ENCODE peak calls at places on chromosomes 1 and 21, in nine cellular contexts. B is neural progenitor cell, E is PC-9, I is endothelial cell of umbilical vein, H is IMR-90, D is GM23248, C is HCT116, M is GM23338, N is K562. U is an unnamed sample.

GRCh38 chr1:9375912-9376311 is 83.2 kb downstream of the SPSB1 start:
- DNase-seq in D (no peak), I (no peak), C (no peak), N (no peak), H (no peak), B (no peak), M (no peak), E (no peak), U (no peak)

GRCh38 chr1:172320723-172321122 is 99.8 kb upstream of the C1orf105 start:
- DNase-seq in N (no peak), C (no peak), M (no peak), I (peak; percentile 77), E (no peak), B (no peak), D (peak; percentile 66), H (peak; percentile 64), U (no peak)

GRCh38 chr21:33654412-33654811 is 12.1 kb downstream of the ITSN1 start:
- DNase-seq in N (no peak), C (no peak), M (no peak), H (no peak), E (no peak), B (no peak), D (no peak), I (no peak), U (no peak)

GRCh38 chr1:234538930-234539649 is 60.1 kb upstream of the TARBP1 start:
- DNase-seq in M (no peak), H (no peak), I (no peak), N (no peak), B (no peak), C (no peak), E (no peak), D (no peak), U (peak; percentile 87)

GRCh38 chr1:10424034-10424433 is 6.2 kb upstream of the CENPS start:
- DNase-seq in B (no peak), C (no peak), H (peak; percentile 65), D (peak; percentile 84), E (no peak), M (no peak), N (no peak), I (no peak), U (no peak)

GRCh38 chr1:29683472-29683871 is 447.1 kb downstream of the PTPRU start:
- DNase-seq in D (no peak), I (no peak), C (no peak), N (no peak), E (no peak), H (no peak), M (no peak), B (no peak), U (no peak)

GRCh38 chr1:30384286-30385245 is 338.8 kb downstream of the MATN1 start:
- DNase-seq in M (no peak), B (no peak), E (no peak), N (no peak), H (no peak), I (no peak), D (peak; percentile 26), C (no peak), U (no peak)

GRCh38 chr1:29395724-29396437 is 159.6 kb downstream of the PTPRU start:
- DNase-seq in C (no peak), M (no peak), I (no peak), B (no peak), N (no peak), E (no peak), D (peak; percentile 39), H (no peak), U (no peak)

GRCh38 chr1:162502077-162502476 is 4.5 kb downstream of the UHMK1 start:
- DNase-seq in N (no peak), C (no peak), M (no peak), H (no peak), D (no peak), I (no peak), B (no peak), E (no peak), U (no peak)
- H4K20me1 ChIP-seq in N (peaks cover 3% of the 10 kb centered on the region), C (no peaks in the 10 kb centered on the region), M (peaks cover 40% of the 10 kb centered on the region), H (peaks cover 8% of the 10 kb centered on the region), D (peaks cover 2% of the 10 kb centered on the region), I (no peaks in the 10 kb centered on the region), B (peaks cover 27% of the 10 kb centered on the region), E (peaks cover 14% of the 10 kb centered on the region), U (no peaks in the 10 kb centered on the region)

GRCh38 chr1:93288558-93288957 is 57.1 kb upstream of the DR1 start:
- DNase-seq in H (no peak), M (no peak), I (no peak), N (no peak), B (no peak), C (no peak), D (peak; percentile 11), E (no peak), U (no peak)
- H3K4me3 ChIP-seq in H (no peak overlapping the region), M (no peak overlapping the region), I (no peak overlapping the region), N (no peak overlapping the region), B (no peak overlapping the region), C (no peak overlapping the region), D (no peak overlapping the region), E (no peak overlapping the region), U (no peak overlapping the region)

GRCh38 chr1:19442150-19443096 is 42.9 kb downstream of the CAPZB start:
- DNase-seq in H (peak; percentile 60), C (no peak), M (no peak), D (peak; percentile 69), I (peak; percentile 45), E (no peak), N (no peak), B (no peak), U (no peak)
- H4K20me1 ChIP-seq in H (peaks cover 93% of the 10 kb centered on the region), C (peaks cover 11% of the 10 kb centered on the region), M (peaks cover 87% of the 10 kb centered on the region), D (no peaks in the 10 kb centered on the region), I (peaks cover 3% of the 10 kb centered on the region), E (peaks cover 10% of the 10 kb centered on the region), N (peaks cover 38% of the 10 kb centered on the region), B (peaks cover 80% of the 10 kb centered on the region), U (no peaks in the 10 kb centered on the region)

DNA sequence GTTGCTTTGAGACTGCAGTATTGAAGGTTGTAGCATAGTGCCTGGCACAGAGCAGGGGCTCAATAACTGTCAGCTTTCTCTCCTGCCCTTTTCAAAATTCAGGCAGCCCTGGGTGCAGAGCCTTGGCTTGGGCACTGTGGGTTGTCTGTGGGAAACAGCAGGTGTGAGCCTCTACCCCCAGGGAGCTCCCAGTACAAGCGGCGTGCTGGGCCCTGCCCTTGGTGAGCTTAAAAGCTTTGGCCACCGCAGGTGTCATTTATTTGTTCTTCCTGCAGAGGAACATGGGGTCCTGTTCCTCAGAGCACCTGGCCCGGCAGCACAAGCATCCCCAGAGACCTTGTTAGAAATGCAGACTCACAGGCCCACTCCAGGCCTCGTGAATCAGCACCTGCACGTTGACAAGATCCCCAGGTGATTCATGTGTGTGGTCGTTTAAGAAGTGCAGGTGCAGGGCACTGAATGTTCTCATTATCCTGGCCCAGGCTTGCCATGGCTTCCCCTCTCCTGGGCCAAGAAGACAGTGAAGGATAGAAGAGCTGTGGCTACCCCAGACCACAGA is 29.9 kb upstream of the IGSF21 start:
- DNase-seq in I (no peak), E (no peak), H (no peak), M (no peak), N (no peak), B (no peak), D (no peak), C (no peak), U (no peak)
- H3K4me3 ChIP-seq in I (no peak overlapping the region), E (no peak overlapping the region), H (no peak overlapping the region), M (no peak overlapping the region), N (no peak overlapping the region), B (no peak overlapping the region), D (no peak overlapping the region), C (no peak overlapping the region), U (no peak overlapping the region)

DNA sequence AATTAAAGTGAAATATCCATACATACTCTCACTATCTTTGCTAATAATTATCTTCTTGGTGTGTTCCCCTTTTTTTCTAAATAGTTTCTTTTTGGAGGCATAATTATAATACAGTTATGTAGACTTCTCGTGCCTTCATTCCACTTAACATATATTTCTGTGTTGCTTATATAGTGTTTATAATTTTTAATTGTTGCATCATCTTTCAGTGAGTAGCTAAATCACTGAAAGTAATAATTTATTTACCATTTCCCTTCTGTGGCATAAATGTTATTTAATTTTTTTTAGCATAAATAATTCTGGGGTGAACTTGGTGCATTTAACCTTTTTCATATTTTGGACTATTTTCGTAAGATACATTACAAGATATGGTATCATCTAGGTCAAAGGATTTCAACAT is 38.3 kb downstream of the SMAP2 start:
- DNase-seq in C (no peak), E (no peak), B (no peak), N (no peak), H (no peak), D (no peak), I (no peak), M (no peak), U (no peak)
- H4K20me1 ChIP-seq in C (no peaks in the 10 kb centered on the region), E (no peaks in the 10 kb centered on the region), B (no peaks in the 10 kb centered on the region), N (no peaks in the 10 kb centered on the region), H (no peaks in the 10 kb centered on the region), D (no peaks in the 10 kb centered on the region), I (no peaks in the 10 kb centered on the region), M (no peaks in the 10 kb centered on the region), U (no peaks in the 10 kb centered on the region)